ENCODE peak calls at places on chromosomes 1 and 21, in eight cellular contexts. One of them, this sample, is unnamed. For H3K4me1 and H3K9me3, the result is how much of the 10 kb centered on the place peaks cover.

GRCh38 chr1:236465959-236466303 is 57.9 kb upstream of the LGALS8 start:
- DNase-seq in stomach: no peak
- DNase-seq in IMR-90: no peak
- DNase-seq in breast epithelium: no peak
- DNase-seq in A549: no peak
- DNase-seq in transverse colon: no peak
- DNase-seq in heart left ventricle: no peak
- DNase-seq in esophagus muscularis mucosa: no peak
- DNase-seq in this sample: no peak

GRCh38 chr1:212477680-212478466 is 45.2 kb downstream of the NENF start:
- DNase-seq in stomach: no peak
- DNase-seq in IMR-90: no peak
- DNase-seq in A549: no peak
- DNase-seq in esophagus muscularis mucosa: no peak
- DNase-seq in breast epithelium: peak
- DNase-seq in transverse colon: peak
- DNase-seq in heart left ventricle: no peak
- DNase-seq in this sample: no peak

GRCh38 chr1:85258536-85259117 is 835 bp downstream of the C1orf52 start:
- DNase-seq in transverse colon: no peak
- DNase-seq in heart left ventricle: no peak
- DNase-seq in stomach: no peak
- DNase-seq in esophagus muscularis mucosa: no peak
- DNase-seq in IMR-90: no peak
- DNase-seq in breast epithelium: no peak
- DNase-seq in A549: no peak
- DNase-seq in this sample: no peak

GRCh38 chr1:59214764-59215208 is 82.1 kb upstream of the FGGY start:
- DNase-seq in heart left ventricle: no peak
- DNase-seq in esophagus muscularis mucosa: no peak
- DNase-seq in transverse colon: no peak
- DNase-seq in A549: no peak
- DNase-seq in stomach: peak
- DNase-seq in IMR-90: peak
- DNase-seq in breast epithelium: no peak
- DNase-seq in this sample: no peak

GRCh38 chr1:198132060-198132781 is 24.6 kb upstream of the NEK7 start:
- DNase-seq in stomach: no peak
- DNase-seq in IMR-90: no peak
- DNase-seq in transverse colon: no peak
- DNase-seq in esophagus muscularis mucosa: no peak
- DNase-seq in breast epithelium: no peak
- DNase-seq in A549: no peak
- DNase-seq in heart left ventricle: no peak
- DNase-seq in this sample: no peak

GRCh38 chr1:218344814-218345672 is at the start of gene TGFB2:
- DNase-seq in stomach: no peak
- DNase-seq in IMR-90: peak
- DNase-seq in A549: peak
- DNase-seq in esophagus muscularis mucosa: no peak
- DNase-seq in heart left ventricle: peak
- DNase-seq in transverse colon: peak
- DNase-seq in breast epithelium: no peak
- DNase-seq in this sample: no peak

GRCh38 chr1:153441238-153441755 is 19.2 kb downstream of the S100A7 start:
- DNase-seq in breast epithelium: no peak
- DNase-seq in esophagus muscularis mucosa: no peak
- DNase-seq in A549: no peak
- DNase-seq in IMR-90: no peak
- DNase-seq in heart left ventricle: no peak
- DNase-seq in transverse colon: no peak
- DNase-seq in stomach: no peak
- DNase-seq in this sample: peak

GRCh38 chr21:42117229-42118048 is 46.3 kb downstream of the UMODL1 start:
- DNase-seq in transverse colon: peak
- DNase-seq in A549: peak
- DNase-seq in heart left ventricle: peak
- DNase-seq in IMR-90: peak
- DNase-seq in breast epithelium: peak
- DNase-seq in stomach: peak
- DNase-seq in esophagus muscularis mucosa: no peak
- DNase-seq in this sample: no peak

GRCh38 chr1:234544094-234544579 is 65.2 kb upstream of the TARBP1 start:
- DNase-seq in IMR-90: peak
- DNase-seq in heart left ventricle: peak
- DNase-seq in stomach: peak
- DNase-seq in A549: no peak
- DNase-seq in esophagus muscularis mucosa: no peak
- DNase-seq in breast epithelium: peak
- DNase-seq in transverse colon: peak
- DNase-seq in this sample: no peak

GRCh38 chr1:28811766-28812668 is at the start of gene OPRD1:
- DNase-seq in esophagus muscularis mucosa: no peak
- DNase-seq in IMR-90: no peak
- DNase-seq in breast epithelium: no peak
- DNase-seq in transverse colon: no peak
- DNase-seq in A549: no peak
- DNase-seq in stomach: no peak
- DNase-seq in heart left ventricle: no peak
- DNase-seq in this sample: no peak

GRCh38 chr1:162536511-162536910 is 25.0 kb upstream of the UAP1 start:
- DNase-seq in A549: no peak
- DNase-seq in breast epithelium: no peak
- DNase-seq in stomach: no peak
- DNase-seq in IMR-90: peak
- DNase-seq in heart left ventricle: no peak
- DNase-seq in transverse colon: no peak
- DNase-seq in esophagus muscularis mucosa: no peak
- DNase-seq in this sample: no peak

DNA sequence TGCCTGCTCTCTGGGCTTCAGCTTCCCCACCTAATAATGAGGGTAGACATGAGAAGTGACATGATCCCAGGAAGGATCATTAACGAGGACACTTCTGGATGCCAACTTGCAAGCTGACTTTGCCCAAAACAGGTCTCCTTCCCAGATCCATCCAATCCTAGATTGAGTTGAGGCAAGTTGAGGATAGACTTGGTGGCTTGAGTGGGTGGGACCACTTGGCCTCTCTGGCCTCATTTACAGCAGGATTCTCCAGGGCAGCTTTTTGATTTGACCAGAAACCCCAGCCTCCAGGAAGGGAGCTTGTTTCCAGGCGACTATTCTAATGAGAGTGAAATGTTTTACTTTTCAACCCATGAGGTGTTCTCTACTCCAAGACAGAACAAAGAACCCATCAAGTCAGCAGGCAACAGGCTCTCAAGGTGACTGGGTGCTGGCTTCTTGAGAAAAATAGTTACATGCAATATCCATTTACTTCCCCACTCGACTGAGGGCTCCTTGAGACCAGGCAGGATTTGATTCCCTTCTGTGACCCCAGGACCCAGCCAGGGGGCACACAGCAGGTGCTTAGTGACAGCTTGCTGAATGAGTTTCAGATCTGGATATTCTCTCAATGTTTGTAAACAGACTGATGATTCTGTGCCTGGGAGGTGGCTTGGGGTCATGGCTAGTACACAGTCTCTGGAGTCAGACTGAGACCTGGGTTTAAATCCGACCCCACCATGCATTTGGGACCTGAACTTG is 128.2 kb downstream of the DMRTB1 start:
- DNase-seq in IMR-90: no peak
- DNase-seq in stomach: peak
- DNase-seq in A549: no peak
- DNase-seq in esophagus muscularis mucosa: no peak
- DNase-seq in transverse colon: peak
- DNase-seq in heart left ventricle: no peak
- DNase-seq in breast epithelium: no peak
- DNase-seq in this sample: peak
- H3K4me1 ChIP-seq in IMR-90: under half
- H3K4me1 ChIP-seq in stomach: under half
- H3K4me1 ChIP-seq in A549: under half
- H3K4me1 ChIP-seq in esophagus muscularis mucosa: under half
- H3K4me1 ChIP-seq in transverse colon: under half
- H3K4me1 ChIP-seq in heart left ventricle: under half
- H3K4me1 ChIP-seq in breast epithelium: under half
- H3K4me1 ChIP-seq in this sample: under half

GRCh38 chr1:248625166-248625565 is 9.7 kb downstream of the OR2T11 start:
- DNase-seq in heart left ventricle: no peak
- DNase-seq in A549: no peak
- DNase-seq in stomach: no peak
- DNase-seq in esophagus muscularis mucosa: no peak
- DNase-seq in transverse colon: no peak
- DNase-seq in breast epithelium: no peak
- DNase-seq in IMR-90: no peak
- DNase-seq in this sample: no peak
- TF ChIP-seq POLR2A in heart left ventricle: no peak
- TF ChIP-seq POLR2A in A549: no peak
- TF ChIP-seq POLR2A in stomach: no peak
- TF ChIP-seq POLR2A in esophagus muscularis mucosa: no peak
- TF ChIP-seq POLR2A in transverse colon: no peak
- TF ChIP-seq POLR2A in breast epithelium: no peak
- TF ChIP-seq POLR2A in IMR-90: no peak
- TF ChIP-seq POLR2A in this sample: no peak

DNA sequence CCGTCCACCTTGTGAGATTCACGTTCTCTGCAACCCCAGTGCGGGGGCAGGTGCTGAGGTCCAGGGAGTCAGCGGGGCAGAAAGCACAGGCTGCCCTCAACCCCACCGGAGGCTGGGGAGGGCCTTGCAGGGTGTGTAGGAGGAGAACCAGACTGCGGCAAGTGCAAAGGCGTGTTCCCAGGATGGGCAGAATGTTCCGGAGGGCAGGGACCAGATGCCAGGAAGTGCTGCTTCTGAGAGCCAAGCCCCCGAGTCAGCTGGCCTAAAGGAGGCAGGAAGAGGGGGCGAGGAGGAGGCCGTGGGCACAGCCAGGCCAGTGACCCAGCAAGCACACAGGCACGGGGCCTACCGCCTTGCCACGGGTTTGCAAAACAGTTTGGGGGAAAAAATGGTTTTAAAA is 193.8 kb upstream of the AJAP1 start:
- DNase-seq in esophagus muscularis mucosa: no peak
- DNase-seq in A549: no peak
- DNase-seq in stomach: no peak
- DNase-seq in transverse colon: no peak
- DNase-seq in breast epithelium: no peak
- DNase-seq in heart left ventricle: no peak
- DNase-seq in IMR-90: no peak
- DNase-seq in this sample: no peak
- H3K9me3 ChIP-seq in esophagus muscularis mucosa: under half
- H3K9me3 ChIP-seq in A549: under half
- H3K9me3 ChIP-seq in stomach: under half
- H3K9me3 ChIP-seq in transverse colon: under half
- H3K9me3 ChIP-seq in breast epithelium: under half
- H3K9me3 ChIP-seq in heart left ventricle: under half
- H3K9me3 ChIP-seq in IMR-90: under half
- H3K9me3 ChIP-seq in this sample: under half

GRCh38 chr1:230113230-230113604 is 46.2 kb downstream of the GALNT2 start:
- DNase-seq in esophagus muscularis mucosa: no peak
- DNase-seq in heart left ventricle: no peak
- DNase-seq in A549: no peak
- DNase-seq in breast epithelium: no peak
- DNase-seq in IMR-90: no peak
- DNase-seq in transverse colon: no peak
- DNase-seq in stomach: no peak
- DNase-seq in this sample: no peak

GRCh38 chr1:230114245-230114651 is 47.2 kb downstream of the GALNT2 start:
- DNase-seq in stomach: no peak
- DNase-seq in transverse colon: no peak
- DNase-seq in breast epithelium: no peak
- DNase-seq in A549: no peak
- DNase-seq in heart left ventricle: no peak
- DNase-seq in esophagus muscularis mucosa: no peak
- DNase-seq in IMR-90: peak
- DNase-seq in this sample: no peak

GRCh38 chr1:230112131-230112701 is 45.2 kb downstream of the GALNT2 start:
- DNase-seq in transverse colon: no peak
- DNase-seq in A549: no peak
- DNase-seq in esophagus muscularis mucosa: no peak
- DNase-seq in stomach: no peak
- DNase-seq in breast epithelium: no peak
- DNase-seq in heart left ventricle: peak
- DNase-seq in IMR-90: peak
- DNase-seq in this sample: no peak

GRCh38 chr1:230113605-230114241 is 46.7 kb downstream of the GALNT2 start:
- DNase-seq in breast epithelium: no peak
- DNase-seq in esophagus muscularis mucosa: no peak
- DNase-seq in transverse colon: no peak
- DNase-seq in A549: no peak
- DNase-seq in stomach: no peak
- DNase-seq in IMR-90: peak
- DNase-seq in heart left ventricle: peak
- DNase-seq in this sample: no peak

GRCh38 chr1:230112782-230113181 is 45.7 kb downstream of the GALNT2 start:
- DNase-seq in heart left ventricle: no peak
- DNase-seq in esophagus muscularis mucosa: no peak
- DNase-seq in A549: no peak
- DNase-seq in stomach: no peak
- DNase-seq in breast epithelium: no peak
- DNase-seq in IMR-90: no peak
- DNase-seq in transverse colon: no peak
- DNase-seq in this sample: no peak
- H3K4me1 ChIP-seq in heart left ventricle: under half
- H3K4me1 ChIP-seq in esophagus muscularis mucosa: half or more
- H3K4me1 ChIP-seq in A549: half or more
- H3K4me1 ChIP-seq in stomach: half or more
- H3K4me1 ChIP-seq in breast epithelium: under half
- H3K4me1 ChIP-seq in IMR-90: under half
- H3K4me1 ChIP-seq in transverse colon: under half
- H3K4me1 ChIP-seq in this sample: under half

This sample was measured in vagina.